ENCODE peak calls at places on chromosomes 12 and 14, in seven cellular contexts. C, B, T, A, G, I and O are unnamed samples.

GRCh38 chr12:121217066-121217465 is 7.1 kb downstream of the P2RX4 start:
- DNase-seq in C (no peak), B (no peak), T (no peak), A (no peak), G (no peak), I (peak; percentile 65), O (peak; percentile 79)

GRCh38 chr14:99945732-99946651 is 119.2 kb upstream of the EVL start:
- DNase-seq in C (no peak), B (no peak), T (no peak), A (no peak), G (no peak), I (no peak), O (peak; percentile 45)

GRCh38 chr12:5619628-5620027 is 187.7 kb downstream of the NTF3 start:
- DNase-seq in C (peak; percentile 58), B (no peak), T (no peak), A (no peak), G (no peak), I (no peak), O (no peak)

GRCh38 chr14:68522510-68523325 is 270.1 kb downstream of the ZFP36L1 start:
- DNase-seq in C (peak; percentile 63), B (no peak), T (no peak), A (no peak), G (no peak), I (no peak), O (no peak)

GRCh38 chr14:72603639-72604038 is 290.3 kb downstream of the DPF3 start:
- DNase-seq in C (no peak), B (no peak), T (no peak), A (no peak), G (no peak), I (no peak), O (no peak)

GRCh38 chr12:5789469-5789968 is 155.5 kb downstream of the ANO2 start:
- DNase-seq in C (no peak), B (no peak), T (no peak), A (no peak), G (no peak), I (no peak), O (peak; percentile 21)

GRCh38 chr14:68795602-68796417 is 2.9 kb upstream of the ZFP36L1 start:
- DNase-seq in C (peak; percentile 95), B (peak; percentile 86), T (peak; percentile 85), A (peak; percentile 87), G (peak; percentile 95), I (peak; percentile 87), O (peak; percentile 85)

GRCh38 chr12:89390802-89391673 is 38.7 kb upstream of the DUSP6 start:
- DNase-seq in C (no peak), B (no peak), T (no peak), A (no peak), G (no peak), I (peak; percentile 24), O (peak; percentile 92)

GRCh38 chr12:103715494-103715893 is 125.5 kb downstream of the NT5DC3 start:
- DNase-seq in C (no peak), B (no peak), T (no peak), A (no peak), G (no peak), I (no peak), O (no peak)

GRCh38 chr14:75821828-75822521 is 159.8 kb downstream of the TGFB3 start:
- DNase-seq in C (no peak), B (no peak), T (no peak), A (no peak), G (no peak), I (no peak), O (peak; percentile 61)

GRCh38 chr12:64976131-64976530 is 145.0 kb downstream of the WIF1 start:
- DNase-seq in C (no peak), B (no peak), T (no peak), A (no peak), G (no peak), I (no peak), O (no peak)

GRCh38 chr12:54030442-54030801 is 2.2 kb downstream of the HOXC6 start:
- DNase-seq in C (no peak), B (no peak), T (no peak), A (no peak), G (no peak), I (no peak), O (no peak)
- H3K27me3 ChIP-seq in C (no peaks in the 10 kb centered on the region), B (no peaks in the 10 kb centered on the region), T (no peaks in the 10 kb centered on the region), A (peaks cover 60% of the 10 kb centered on the region), G (peaks cover 98% of the 10 kb centered on the region), I (peaks cover 100% of the 10 kb centered on the region), O (peaks cover 41% of the 10 kb centered on the region)

DNA sequence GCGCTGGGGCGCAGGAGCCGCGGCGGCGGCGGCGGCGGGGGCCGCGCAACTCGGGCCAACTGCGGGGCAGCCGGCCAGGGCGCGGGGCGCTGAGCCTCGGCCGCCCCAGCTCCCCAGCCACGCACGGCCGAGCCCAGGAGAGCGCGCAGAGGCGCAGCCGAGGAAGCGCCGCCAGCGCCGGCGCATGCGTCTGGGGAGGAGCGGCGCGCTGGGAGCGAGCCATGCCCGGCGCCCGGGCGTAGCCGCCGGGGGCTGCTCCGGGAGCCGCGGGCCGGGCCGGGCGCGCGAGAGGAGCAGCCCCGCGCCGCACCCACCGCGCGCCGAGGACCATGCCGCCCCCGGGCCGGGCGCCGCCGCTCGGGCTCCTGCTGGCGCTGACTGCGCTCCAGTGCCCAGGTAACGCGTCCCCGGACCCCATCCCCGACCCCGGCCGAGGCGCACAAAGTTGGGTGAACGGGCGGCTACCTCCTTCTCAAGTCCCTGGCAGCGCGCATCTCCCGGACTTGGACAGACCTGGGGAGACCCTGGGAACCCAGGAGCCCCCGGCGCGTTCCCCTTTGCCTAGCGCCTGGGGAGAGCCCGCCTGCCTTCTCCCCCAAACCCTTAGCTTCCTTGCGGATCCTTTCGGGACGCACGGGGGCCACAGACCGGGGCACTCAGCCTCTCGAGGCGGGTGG is 121.4 kb downstream of the AACS start:
- DNase-seq in C (peak; percentile 55), B (peak; percentile 59), T (no peak), A (no peak), G (peak; percentile 82), I (no peak), O (no peak)
- H3K27me3 ChIP-seq in C (no peaks in the 10 kb centered on the region), B (peaks cover 47% of the 10 kb centered on the region), T (peaks cover 10% of the 10 kb centered on the region), A (peaks cover 10% of the 10 kb centered on the region), G (peaks cover 32% of the 10 kb centered on the region), I (peaks cover 78% of the 10 kb centered on the region), O (peaks cover 9% of the 10 kb centered on the region)

DNA sequence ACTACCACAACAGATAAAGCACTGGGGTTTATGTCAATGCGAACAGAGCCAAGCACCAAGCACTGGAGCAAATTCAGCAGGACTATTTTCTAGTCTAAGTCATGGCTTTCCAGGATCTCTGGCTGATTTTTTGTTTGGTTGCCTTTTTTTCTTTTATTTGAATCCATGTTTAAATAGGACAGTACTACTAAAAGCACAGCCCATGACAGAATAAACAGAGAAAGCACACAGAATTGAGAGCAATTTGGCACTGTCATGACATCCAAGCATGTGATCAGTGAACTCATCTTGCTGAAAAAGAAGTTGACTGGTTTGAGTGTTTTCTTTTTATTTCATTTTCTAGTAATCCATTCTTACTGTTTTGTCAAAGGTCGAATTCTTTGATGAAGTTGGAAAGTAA is 23.1 kb upstream of the RERG start:
- DNase-seq in C (no peak), B (no peak), T (no peak), A (no peak), G (no peak), I (no peak), O (no peak)
- H3K27me3 ChIP-seq in C (no peaks in the 10 kb centered on the region), B (peaks cover 6% of the 10 kb centered on the region), T (no peaks in the 10 kb centered on the region), A (no peaks in the 10 kb centered on the region), G (no peaks in the 10 kb centered on the region), I (no peaks in the 10 kb centered on the region), O (no peaks in the 10 kb centered on the region)

DNA sequence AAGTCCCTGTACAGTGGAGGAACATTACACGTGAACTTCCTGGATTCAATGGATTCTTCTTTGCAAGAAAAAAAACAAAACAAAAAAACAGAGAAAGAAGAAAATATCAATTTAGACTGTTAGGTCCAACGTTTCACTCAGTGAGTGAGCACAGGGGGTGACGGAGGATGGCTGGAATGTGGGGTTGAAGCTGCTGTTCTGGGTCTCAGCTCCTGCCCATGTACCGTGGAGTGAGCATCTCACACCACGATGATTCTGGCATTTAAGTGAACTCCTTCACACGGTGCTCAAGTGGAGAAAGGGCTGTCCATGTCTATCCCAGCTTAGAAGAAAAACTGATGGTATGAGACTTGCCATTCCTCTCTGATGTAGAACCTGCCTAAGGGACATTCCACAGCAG is 23.2 kb downstream of the CCND2 start:
- DNase-seq in C (no peak), B (no peak), T (no peak), A (no peak), G (no peak), I (no peak), O (no peak)
- H3K27me3 ChIP-seq in C (no peaks in the 10 kb centered on the region), B (peaks cover 92% of the 10 kb centered on the region), T (no peaks in the 10 kb centered on the region), A (no peaks in the 10 kb centered on the region), G (no peaks in the 10 kb centered on the region), I (no peaks in the 10 kb centered on the region), O (no peaks in the 10 kb centered on the region)

GRCh38 chr12:62436164-62436503 is 30.5 kb upstream of the MON2 start:
- DNase-seq in C (peak; percentile 38), B (no peak), T (peak; percentile 10), A (no peak), G (no peak), I (no peak), O (no peak)
- H3K27me3 ChIP-seq in C (no peaks in the 10 kb centered on the region), B (no peaks in the 10 kb centered on the region), T (no peaks in the 10 kb centered on the region), A (peaks cover 5% of the 10 kb centered on the region), G (no peaks in the 10 kb centered on the region), I (peaks cover 31% of the 10 kb centered on the region), O (no peaks in the 10 kb centered on the region)

GRCh38 chr14:36510078-36510799 is 9.8 kb downstream of the NKX2-1 start:
- DNase-seq in C (no peak), B (peak; percentile 2), T (no peak), A (no peak), G (peak; percentile 54), I (no peak), O (no peak)

GRCh38 chr14:36509056-36509917 is 10.7 kb downstream of the NKX2-1 start:
- DNase-seq in C (no peak), B (peak; percentile 12), T (no peak), A (no peak), G (no peak), I (no peak), O (no peak)

GRCh38 chr14:36506732-36507614 is 13.1 kb downstream of the NKX2-1 start:
- DNase-seq in C (no peak), B (no peak), T (no peak), A (no peak), G (no peak), I (no peak), O (no peak)

GRCh38 chr14:36507847-36508417 is 12.1 kb downstream of the NKX2-1 start:
- DNase-seq in C (no peak), B (no peak), T (no peak), A (no peak), G (no peak), I (no peak), O (no peak)

DNA sequence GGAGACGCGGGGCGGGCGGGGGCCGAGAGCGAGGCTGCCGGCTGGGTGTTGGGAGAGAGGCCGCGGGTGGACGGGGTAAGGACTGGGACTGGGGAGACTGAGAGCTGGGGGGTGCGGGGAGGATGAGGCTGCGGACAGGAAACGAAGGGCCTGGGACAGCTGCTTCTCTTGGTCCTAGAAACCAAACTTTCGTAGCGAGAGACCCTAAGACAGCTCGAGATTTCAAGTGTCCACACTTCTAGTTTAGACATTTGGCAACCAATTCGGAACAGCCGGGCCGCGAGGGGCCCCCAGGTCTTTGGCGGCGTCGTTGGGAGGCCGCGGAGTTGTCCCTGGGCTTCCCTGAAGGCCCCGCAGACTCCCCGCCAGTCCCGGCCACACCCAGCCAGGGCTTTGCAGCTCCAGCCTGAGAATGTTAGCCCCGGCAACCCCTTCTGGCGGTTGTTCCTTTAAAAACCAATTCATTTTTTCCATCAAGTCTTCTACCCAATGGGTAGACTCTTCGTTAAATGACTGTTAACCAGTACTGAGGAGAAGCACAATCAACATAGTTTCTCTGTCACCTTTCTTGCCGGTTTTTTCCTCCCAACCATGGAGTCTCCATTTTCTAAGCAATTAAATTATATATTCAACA is 11.5 kb downstream of the NKX2-1 start:
- DNase-seq in C (no peak), B (peak; percentile 16), T (no peak), A (no peak), G (peak; percentile 90), I (no peak), O (no peak)
- H3K27me3 ChIP-seq in C (peaks cover 6% of the 10 kb centered on the region), B (peaks cover 92% of the 10 kb centered on the region), T (peaks cover 61% of the 10 kb centered on the region), A (peaks cover 68% of the 10 kb centered on the region), G (peaks cover 12% of the 10 kb centered on the region), I (peaks cover 98% of the 10 kb centered on the region), O (peaks cover 12% of the 10 kb centered on the region)